ENCODE peak calls at places on chromosome 1, in seven cellular contexts. W is AG04450, Y is AG09309, V is HFF-Myc, J is fibroblast of lung, X is IMR-90, L is ascending aorta. P is an unnamed sample.
A peak's percentile ranks its signal among the peaks of the same experiment; 100 is the strongest.

GRCh38 chr1:29269356-29269755 is 33.0 kb downstream of the PTPRU start:
- DNase-seq in W (no peak), Y (no peak), V (no peak), J (no peak), X (no peak), L (no peak), P (no peak)

GRCh38 chr1:27455166-27455811 is 34.7 kb downstream of the WASF2 start:
- DNase-seq in W (no peak), Y (no peak), V (no peak), J (no peak), X (no peak), L (no peak), P (peak; percentile 12)

GRCh38 chr1:96979287-96979686 is 257.7 kb downstream of the PTBP2 start:
- DNase-seq in W (no peak), Y (no peak), V (no peak), J (peak; percentile 20), X (peak; percentile 32), L (no peak), P (no peak)

GRCh38 chr1:6672558-6672957 is 29.1 kb downstream of the DNAJC11 start:
- DNase-seq in W (no peak), Y (no peak), V (no peak), J (no peak), X (no peak), L (no peak), P (no peak)

GRCh38 chr1:114458208-114458777 is 52.7 kb downstream of the TRIM33 start:
- DNase-seq in W (no peak), Y (peak; percentile 17), V (no peak), J (peak; percentile 85), X (peak; percentile 80), L (no peak), P (no peak)

GRCh38 chr1:12541274-12542137 is 76.5 kb downstream of the DHRS3 start:
- DNase-seq in W (no peak), Y (no peak), V (no peak), J (peak; percentile 89), X (peak; percentile 67), L (no peak), P (peak; percentile 85)

GRCh38 chr1:172005856-172006255 is 164.6 kb downstream of the DNM3 start:
- DNase-seq in W (no peak), Y (no peak), V (no peak), J (peak; percentile 91), X (peak; percentile 54), L (no peak), P (no peak)

GRCh38 chr1:227490478-227490877 is 72.9 kb upstream of the ZNF678 start:
- DNase-seq in W (no peak), Y (no peak), V (no peak), J (no peak), X (no peak), L (no peak), P (no peak)

GRCh38 chr1:117695796-117696505 is 90.1 kb downstream of the TENT5C start:
- DNase-seq in W (peak; percentile 81), Y (peak; percentile 89), V (peak; percentile 49), J (peak; percentile 96), X (peak; percentile 96), L (no peak), P (peak; percentile 87)

GRCh38 chr1:201391651-201392511 is 7.2 kb downstream of the LAD1 start:
- DNase-seq in W (no peak), Y (no peak), V (no peak), J (no peak), X (no peak), L (no peak), P (no peak)

GRCh38 chr1:231357831-231358354 is 19.8 kb downstream of the SPRTN start:
- DNase-seq in W (no peak), Y (peak; percentile 57), V (no peak), J (peak; percentile 73), X (peak; percentile 79), L (no peak), P (no peak)

GRCh38 chr1:180778782-180779398 is 133.8 kb upstream of the KIAA1614 start:
- DNase-seq in W (no peak), Y (no peak), V (no peak), J (no peak), X (no peak), L (no peak), P (no peak)

GRCh38 chr1:32393832-32394140 is 455 bp downstream of the BSDC1 start:
- DNase-seq in W (no peak), Y (no peak), V (no peak), J (no peak), X (no peak), L (no peak), P (no peak)

GRCh38 chr1:155008015-155008941 is 5.7 kb downstream of the ZBTB7B start:
- DNase-seq in W (no peak), Y (no peak), V (no peak), J (no peak), X (no peak), L (no peak), P (no peak)

GRCh38 chr1:21818661-21819060 is 6.6 kb downstream of the LDLRAD2 start:
- DNase-seq in W (no peak), Y (no peak), V (no peak), J (no peak), X (no peak), L (no peak), P (no peak)

GRCh38 chr1:228463559-228464455 is 23.4 kb upstream of the RNF187 start:
- DNase-seq in W (no peak), Y (no peak), V (no peak), J (no peak), X (peak; percentile 4), L (no peak), P (no peak)

GRCh38 chr1:95388041-95388440 is 154.0 kb downstream of the RWDD3 start:
- DNase-seq in W (no peak), Y (no peak), V (no peak), J (no peak), X (no peak), L (no peak), P (no peak)

GRCh38 chr1:33268457-33268856 is 12.2 kb downstream of the ZNF362 start:
- DNase-seq in W (no peak), Y (no peak), V (no peak), J (no peak), X (no peak), L (no peak), P (no peak)

GRCh38 chr1:243950166-243950565 is 100.1 kb upstream of the AKT3 start:
- DNase-seq in W (peak; percentile 77), Y (peak; percentile 53), V (no peak), J (peak; percentile 96), X (peak; percentile 94), L (no peak), P (no peak)

GRCh38 chr1:110011527-110012041 is 22.8 kb upstream of the STRIP1 start:
- DNase-seq in W (peak; percentile 34), Y (no peak), V (no peak), J (peak; percentile 51), X (peak; percentile 73), L (no peak), P (no peak)

GRCh38 chr1:37739222-37739621 is 25.7 kb downstream of the EPHA10 start:
- DNase-seq in W (no peak), Y (no peak), V (no peak), J (no peak), X (no peak), L (no peak), P (no peak)

GRCh38 chr1:83641828-83642443 is 357.0 kb downstream of the TTLL7 start:
- DNase-seq in W (no peak), Y (no peak), V (peak; percentile 30), J (no peak), X (no peak), L (no peak), P (no peak)

GRCh38 chr1:155167166-155168104 is 5.7 kb downstream of the KRTCAP2 start:
- DNase-seq in W (peak; percentile 54), Y (peak; percentile 18), V (peak; percentile 77), J (peak; percentile 59), X (peak; percentile 72), L (no peak), P (peak; percentile 86)

GRCh38 chr1:186404454-186405051 is 28.9 kb downstream of the ODR4 start:
- DNase-seq in W (peak; percentile 11), Y (peak; percentile 46), V (peak; percentile 67), J (peak; percentile 47), X (peak; percentile 76), L (no peak), P (no peak)

GRCh38 chr1:45327644-45328515 is 1.2 kb downstream of the HPDL start:
- DNase-seq in W (no peak), Y (no peak), V (no peak), J (no peak), X (no peak), L (no peak), P (no peak)

GRCh38 chr1:32774950-32775634 is 42.1 kb downstream of the YARS1 start:
- DNase-seq in W (no peak), Y (peak; percentile 7), V (peak; percentile 59), J (peak; percentile 79), X (peak; percentile 61), L (no peak), P (no peak)

GRCh38 chr1:165843304-165843703 is 15.9 kb downstream of the UCK2 start:
- DNase-seq in W (no peak), Y (no peak), V (no peak), J (peak; percentile 45), X (peak; percentile 58), L (no peak), P (no peak)

GRCh38 chr1:154115180-154115579 is 39.7 kb downstream of the NUP210L start:
- DNase-seq in W (no peak), Y (no peak), V (no peak), J (no peak), X (no peak), L (no peak), P (no peak)

GRCh38 chr1:52579415-52579814 is 22.8 kb upstream of the GPX7 start:
- DNase-seq in W (no peak), Y (no peak), V (no peak), J (peak; percentile 34), X (peak; percentile 21), L (no peak), P (no peak)

GRCh38 chr1:20152599-20152930 is 13.4 kb downstream of the PLA2G2F start:
- DNase-seq in W (no peak), Y (no peak), V (no peak), J (no peak), X (no peak), L (no peak), P (no peak)
- TF ChIP-seq CTCF in W (no peak), Y (no peak), V (no peak), J (no peak), X (no peak), L (no peak), P (no peak)

GRCh38 chr1:36366091-36366661 is 19.5 kb downstream of the STK40 start:
- DNase-seq in W (no peak), Y (no peak), V (no peak), J (peak; percentile 62), X (peak; percentile 75), L (no peak), P (no peak)
- H3K4me3 ChIP-seq in W (no peak overlapping the region), Y (no peak overlapping the region), V (no peak overlapping the region), J (no peak overlapping the region), X (no peak overlapping the region), L (no peak overlapping the region), P (no peak overlapping the region)

DNA sequence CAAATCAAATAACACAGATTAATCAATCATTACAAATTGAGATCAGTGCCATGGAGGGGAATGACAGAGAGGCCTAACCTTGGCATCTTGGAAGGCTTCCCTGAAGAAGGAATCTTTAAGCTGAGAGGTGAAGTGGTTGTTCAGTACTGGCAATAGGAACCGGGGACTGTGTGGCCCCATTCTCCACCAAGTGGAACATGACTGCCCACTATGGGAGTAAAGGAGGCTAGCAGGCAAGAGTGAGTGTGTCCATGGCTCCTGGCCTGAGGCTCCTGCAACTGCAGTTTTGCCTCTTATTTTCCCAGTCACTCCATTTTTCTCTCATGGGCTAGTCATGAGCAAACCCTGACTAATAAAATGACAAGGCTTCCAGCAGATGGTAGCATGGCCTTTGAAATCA is 112.2 kb upstream of the GJB5 start:
- DNase-seq in W (no peak), Y (no peak), V (no peak), J (no peak), X (no peak), L (no peak), P (no peak)
- TF ChIP-seq CTCF in W (no peak), Y (peak; percentile 6), V (no peak), J (no peak), X (no peak), L (no peak), P (no peak)

GRCh38 chr1:94276900-94277581 is 39.7 kb upstream of the ARHGAP29 start:
- DNase-seq in W (no peak), Y (no peak), V (no peak), J (peak; percentile 24), X (no peak), L (no peak), P (no peak)
- H3K4me3 ChIP-seq in W (no peak overlapping the region), Y (no peak overlapping the region), V (no peak overlapping the region), J (no peak overlapping the region), X (no peak overlapping the region), L (no peak overlapping the region), P (peak overlapping the region; percentile 21)

P was measured in coronary artery.